ENCODE peak calls at places on chromosome 1, in nine cellular contexts. One of them, this sample, is unnamed.

GRCh38 chr1:39269349-39269748 is 64.9 kb downstream of the MACF1 start:
- DNase-seq in fibroblast of the aortic adventitia: no peak
- DNase-seq in fibroblast of mammary gland: no peak
- DNase-seq in kidney epithelial cell: no peak
- DNase-seq in ascending aorta: no peak
- DNase-seq in cardiac fibroblast: no peak
- DNase-seq in transverse colon: no peak
- DNase-seq in AG09309: no peak
- DNase-seq in hepatocyte: no peak
- DNase-seq in this sample: no peak

GRCh38 chr1:17239420-17239819 is 9.5 kb upstream of the PADI3 start:
- DNase-seq in hepatocyte: peak
- DNase-seq in cardiac fibroblast: peak
- DNase-seq in kidney epithelial cell: peak
- DNase-seq in fibroblast of the aortic adventitia: peak
- DNase-seq in AG09309: peak
- DNase-seq in ascending aorta: no peak
- DNase-seq in transverse colon: peak
- DNase-seq in fibroblast of mammary gland: peak
- DNase-seq in this sample: no peak

GRCh38 chr1:230124187-230125128 is 57.4 kb downstream of the GALNT2 start:
- DNase-seq in fibroblast of the aortic adventitia: no peak
- DNase-seq in fibroblast of mammary gland: peak
- DNase-seq in hepatocyte: no peak
- DNase-seq in kidney epithelial cell: no peak
- DNase-seq in AG09309: no peak
- DNase-seq in transverse colon: no peak
- DNase-seq in cardiac fibroblast: no peak
- DNase-seq in ascending aorta: no peak
- DNase-seq in this sample: no peak

GRCh38 chr1:15189692-15190321 is 36.3 kb downstream of the TMEM51 start:
- DNase-seq in transverse colon: no peak
- DNase-seq in AG09309: no peak
- DNase-seq in fibroblast of the aortic adventitia: no peak
- DNase-seq in cardiac fibroblast: no peak
- DNase-seq in ascending aorta: no peak
- DNase-seq in fibroblast of mammary gland: no peak
- DNase-seq in kidney epithelial cell: no peak
- DNase-seq in hepatocyte: peak
- DNase-seq in this sample: no peak

GRCh38 chr1:183227963-183228649 is 42.0 kb downstream of the LAMC2 start:
- DNase-seq in AG09309: no peak
- DNase-seq in cardiac fibroblast: peak
- DNase-seq in fibroblast of the aortic adventitia: peak
- DNase-seq in hepatocyte: peak
- DNase-seq in kidney epithelial cell: no peak
- DNase-seq in fibroblast of mammary gland: peak
- DNase-seq in ascending aorta: peak
- DNase-seq in transverse colon: peak
- DNase-seq in this sample: no peak

GRCh38 chr1:19765623-19766022 is 34.1 kb downstream of the TMCO4 start:
- DNase-seq in fibroblast of mammary gland: peak
- DNase-seq in fibroblast of the aortic adventitia: peak
- DNase-seq in cardiac fibroblast: peak
- DNase-seq in ascending aorta: peak
- DNase-seq in AG09309: peak
- DNase-seq in transverse colon: no peak
- DNase-seq in hepatocyte: peak
- DNase-seq in kidney epithelial cell: peak
- DNase-seq in this sample: no peak

GRCh38 chr1:65469889-65470340 is 49.4 kb downstream of the LEPR start:
- DNase-seq in fibroblast of mammary gland: no peak
- DNase-seq in ascending aorta: no peak
- DNase-seq in AG09309: no peak
- DNase-seq in fibroblast of the aortic adventitia: peak
- DNase-seq in transverse colon: no peak
- DNase-seq in kidney epithelial cell: no peak
- DNase-seq in hepatocyte: no peak
- DNase-seq in cardiac fibroblast: peak
- DNase-seq in this sample: no peak

GRCh38 chr1:156524481-156524869 is 23.9 kb upstream of the MEF2D start:
- DNase-seq in fibroblast of mammary gland: no peak
- DNase-seq in hepatocyte: no peak
- DNase-seq in fibroblast of the aortic adventitia: no peak
- DNase-seq in AG09309: no peak
- DNase-seq in kidney epithelial cell: no peak
- DNase-seq in cardiac fibroblast: no peak
- DNase-seq in transverse colon: no peak
- DNase-seq in ascending aorta: no peak
- DNase-seq in this sample: no peak

GRCh38 chr1:112457965-112458364 is 50.8 kb upstream of the WNT2B start:
- DNase-seq in AG09309: no peak
- DNase-seq in kidney epithelial cell: no peak
- DNase-seq in fibroblast of mammary gland: peak
- DNase-seq in cardiac fibroblast: peak
- DNase-seq in transverse colon: no peak
- DNase-seq in fibroblast of the aortic adventitia: peak
- DNase-seq in hepatocyte: no peak
- DNase-seq in ascending aorta: no peak
- DNase-seq in this sample: no peak

GRCh38 chr1:20552728-20553571 is 577 bp downstream of the FAM43B start:
- DNase-seq in fibroblast of mammary gland: peak
- DNase-seq in ascending aorta: no peak
- DNase-seq in hepatocyte: peak
- DNase-seq in transverse colon: no peak
- DNase-seq in kidney epithelial cell: no peak
- DNase-seq in fibroblast of the aortic adventitia: peak
- DNase-seq in cardiac fibroblast: peak
- DNase-seq in AG09309: no peak
- DNase-seq in this sample: no peak

GRCh38 chr1:27049607-27050006 is 37.0 kb upstream of the TENT5B start:
- DNase-seq in fibroblast of the aortic adventitia: no peak
- DNase-seq in ascending aorta: no peak
- DNase-seq in kidney epithelial cell: no peak
- DNase-seq in AG09309: no peak
- DNase-seq in transverse colon: no peak
- DNase-seq in fibroblast of mammary gland: no peak
- DNase-seq in cardiac fibroblast: no peak
- DNase-seq in hepatocyte: no peak
- DNase-seq in this sample: no peak

GRCh38 chr1:83900530-83900929 is 98.4 kb downstream of the TTLL7 start:
- DNase-seq in ascending aorta: no peak
- DNase-seq in kidney epithelial cell: no peak
- DNase-seq in cardiac fibroblast: peak
- DNase-seq in fibroblast of mammary gland: peak
- DNase-seq in transverse colon: no peak
- DNase-seq in fibroblast of the aortic adventitia: peak
- DNase-seq in AG09309: no peak
- DNase-seq in hepatocyte: no peak
- DNase-seq in this sample: no peak

GRCh38 chr1:147052677-147053076 is 114.6 kb downstream of the NBPF12 start:
- DNase-seq in ascending aorta: no peak
- DNase-seq in AG09309: no peak
- DNase-seq in kidney epithelial cell: no peak
- DNase-seq in cardiac fibroblast: no peak
- DNase-seq in hepatocyte: no peak
- DNase-seq in fibroblast of the aortic adventitia: no peak
- DNase-seq in transverse colon: no peak
- DNase-seq in fibroblast of mammary gland: no peak
- DNase-seq in this sample: no peak

GRCh38 chr1:162276493-162276892 is 100.2 kb downstream of the SPATA46 start:
- DNase-seq in transverse colon: no peak
- DNase-seq in fibroblast of mammary gland: peak
- DNase-seq in cardiac fibroblast: peak
- DNase-seq in fibroblast of the aortic adventitia: peak
- DNase-seq in ascending aorta: no peak
- DNase-seq in hepatocyte: peak
- DNase-seq in kidney epithelial cell: no peak
- DNase-seq in AG09309: no peak
- DNase-seq in this sample: no peak

GRCh38 chr1:53061859-53062714 is at the start of gene PODN:
- DNase-seq in hepatocyte: peak
- DNase-seq in transverse colon: no peak
- DNase-seq in ascending aorta: no peak
- DNase-seq in fibroblast of mammary gland: no peak
- DNase-seq in AG09309: no peak
- DNase-seq in cardiac fibroblast: peak
- DNase-seq in fibroblast of the aortic adventitia: peak
- DNase-seq in kidney epithelial cell: no peak
- DNase-seq in this sample: no peak

GRCh38 chr1:203536575-203536974 is 42.6 kb downstream of the OPTC start:
- DNase-seq in kidney epithelial cell: no peak
- DNase-seq in hepatocyte: no peak
- DNase-seq in ascending aorta: no peak
- DNase-seq in transverse colon: no peak
- DNase-seq in fibroblast of the aortic adventitia: peak
- DNase-seq in cardiac fibroblast: peak
- DNase-seq in AG09309: no peak
- DNase-seq in fibroblast of mammary gland: peak
- DNase-seq in this sample: no peak

GRCh38 chr1:56901720-56902119 is 47.1 kb downstream of the C8A start:
- DNase-seq in ascending aorta: no peak
- DNase-seq in fibroblast of mammary gland: peak
- DNase-seq in kidney epithelial cell: no peak
- DNase-seq in fibroblast of the aortic adventitia: peak
- DNase-seq in cardiac fibroblast: peak
- DNase-seq in AG09309: no peak
- DNase-seq in hepatocyte: peak
- DNase-seq in transverse colon: no peak
- DNase-seq in this sample: no peak

DNA sequence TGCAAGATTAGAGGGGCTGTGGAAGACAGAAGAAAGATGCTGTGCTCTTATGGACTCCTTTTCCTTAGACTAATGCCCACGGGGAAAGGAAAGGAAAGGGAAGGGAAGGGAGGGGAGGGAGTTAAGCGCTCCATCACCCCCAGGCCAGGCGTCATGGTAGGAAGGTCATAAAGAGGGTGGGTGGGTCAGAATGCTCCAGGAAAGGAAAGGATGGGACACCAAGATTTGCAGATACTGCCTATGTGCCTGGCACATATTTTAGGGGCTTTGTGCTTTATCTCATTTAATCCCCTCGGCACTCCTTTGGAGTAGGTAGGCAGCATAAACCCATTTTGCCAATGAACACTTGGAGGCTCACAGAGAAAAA is 41.4 kb downstream of the MAB21L3 start:
- DNase-seq in fibroblast of mammary gland: no peak
- DNase-seq in AG09309: no peak
- DNase-seq in transverse colon: no peak
- DNase-seq in hepatocyte: no peak
- DNase-seq in kidney epithelial cell: no peak
- DNase-seq in ascending aorta: no peak
- DNase-seq in fibroblast of the aortic adventitia: no peak
- DNase-seq in cardiac fibroblast: no peak
- DNase-seq in this sample: no peak
- H3K4me3 ChIP-seq in fibroblast of mammary gland: peak
- H3K4me3 ChIP-seq in AG09309: peak
- H3K4me3 ChIP-seq in transverse colon: peak
- H3K4me3 ChIP-seq in hepatocyte: peak
- H3K4me3 ChIP-seq in kidney epithelial cell: peak
- H3K4me3 ChIP-seq in ascending aorta: no peak
- H3K4me3 ChIP-seq in fibroblast of the aortic adventitia: peak
- H3K4me3 ChIP-seq in cardiac fibroblast: peak
- H3K4me3 ChIP-seq in this sample: no peak

DNA sequence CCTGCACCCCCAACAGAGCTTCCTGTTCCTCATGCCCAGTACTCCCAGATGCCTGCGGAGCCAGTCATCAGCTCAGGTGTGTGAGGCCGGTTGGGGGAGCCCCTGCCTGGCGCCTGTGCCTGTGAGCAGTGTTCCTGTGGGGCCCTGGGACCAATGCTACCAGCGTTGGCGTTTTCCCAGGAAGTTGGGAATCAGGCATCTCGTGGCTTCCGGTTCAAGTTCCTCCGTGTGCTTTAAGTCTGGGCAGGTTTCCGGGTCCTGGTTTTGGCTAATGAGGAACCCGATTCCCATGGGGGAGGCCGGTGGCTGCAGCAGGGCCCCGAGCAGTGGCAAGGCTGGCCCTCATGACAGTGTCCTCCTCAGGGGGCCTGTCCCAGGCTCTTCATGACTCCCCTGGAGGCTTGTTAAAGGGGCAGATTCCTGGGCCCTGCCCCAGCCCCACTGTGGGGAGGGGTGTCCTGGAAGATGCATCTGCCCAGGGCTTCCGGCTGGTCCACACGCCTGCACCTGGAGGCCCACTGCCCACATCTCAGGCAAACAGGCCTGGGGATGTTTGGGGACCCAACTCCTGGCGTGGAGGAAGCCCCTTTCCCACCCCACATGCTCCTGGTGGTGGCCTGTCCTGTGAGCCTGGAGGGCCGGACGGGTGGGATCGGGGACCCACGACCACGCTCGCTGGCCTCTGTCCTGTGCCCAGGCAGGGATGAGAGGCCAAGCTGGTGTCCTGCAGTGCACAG is 26.2 kb downstream of the TP73 start:
- DNase-seq in cardiac fibroblast: no peak
- DNase-seq in hepatocyte: no peak
- DNase-seq in transverse colon: no peak
- DNase-seq in kidney epithelial cell: no peak
- DNase-seq in ascending aorta: no peak
- DNase-seq in fibroblast of mammary gland: no peak
- DNase-seq in AG09309: no peak
- DNase-seq in fibroblast of the aortic adventitia: no peak
- DNase-seq in this sample: no peak
- H3K4me3 ChIP-seq in cardiac fibroblast: no peak
- H3K4me3 ChIP-seq in hepatocyte: no peak
- H3K4me3 ChIP-seq in transverse colon: no peak
- H3K4me3 ChIP-seq in kidney epithelial cell: no peak
- H3K4me3 ChIP-seq in ascending aorta: no peak
- H3K4me3 ChIP-seq in fibroblast of mammary gland: no peak
- H3K4me3 ChIP-seq in AG09309: no peak
- H3K4me3 ChIP-seq in fibroblast of the aortic adventitia: no peak
- H3K4me3 ChIP-seq in this sample: no peak

GRCh38 chr1:154301582-154301981 is 19.3 kb upstream of the AQP10 start:
- DNase-seq in AG09309: no peak
- DNase-seq in cardiac fibroblast: no peak
- DNase-seq in ascending aorta: no peak
- DNase-seq in kidney epithelial cell: no peak
- DNase-seq in fibroblast of the aortic adventitia: no peak
- DNase-seq in transverse colon: no peak
- DNase-seq in hepatocyte: no peak
- DNase-seq in fibroblast of mammary gland: no peak
- DNase-seq in this sample: no peak

GRCh38 chr1:154306151-154306550 is 14.7 kb upstream of the AQP10 start:
- DNase-seq in cardiac fibroblast: peak
- DNase-seq in fibroblast of mammary gland: no peak
- DNase-seq in transverse colon: no peak
- DNase-seq in ascending aorta: no peak
- DNase-seq in fibroblast of the aortic adventitia: peak
- DNase-seq in AG09309: no peak
- DNase-seq in hepatocyte: no peak
- DNase-seq in kidney epithelial cell: no peak
- DNase-seq in this sample: no peak

GRCh38 chr1:154304664-154305337 is 16.1 kb upstream of the AQP10 start:
- DNase-seq in cardiac fibroblast: no peak
- DNase-seq in fibroblast of the aortic adventitia: peak
- DNase-seq in fibroblast of mammary gland: peak
- DNase-seq in ascending aorta: no peak
- DNase-seq in AG09309: no peak
- DNase-seq in transverse colon: no peak
- DNase-seq in kidney epithelial cell: no peak
- DNase-seq in hepatocyte: no peak
- DNase-seq in this sample: no peak
- H3K4me3 ChIP-seq in cardiac fibroblast: no peak
- H3K4me3 ChIP-seq in fibroblast of the aortic adventitia: no peak
- H3K4me3 ChIP-seq in fibroblast of mammary gland: no peak
- H3K4me3 ChIP-seq in ascending aorta: no peak
- H3K4me3 ChIP-seq in AG09309: no peak
- H3K4me3 ChIP-seq in transverse colon: no peak
- H3K4me3 ChIP-seq in kidney epithelial cell: no peak
- H3K4me3 ChIP-seq in hepatocyte: no peak
- H3K4me3 ChIP-seq in this sample: no peak

GRCh38 chr1:107545056-107545597 is 404.3 kb downstream of the NTNG1 start:
- DNase-seq in kidney epithelial cell: no peak
- DNase-seq in fibroblast of mammary gland: no peak
- DNase-seq in AG09309: no peak
- DNase-seq in ascending aorta: no peak
- DNase-seq in fibroblast of the aortic adventitia: no peak
- DNase-seq in cardiac fibroblast: no peak
- DNase-seq in hepatocyte: no peak
- DNase-seq in transverse colon: no peak
- DNase-seq in this sample: no peak
- H3K4me3 ChIP-seq in kidney epithelial cell: no peak
- H3K4me3 ChIP-seq in fibroblast of mammary gland: no peak
- H3K4me3 ChIP-seq in AG09309: no peak
- H3K4me3 ChIP-seq in ascending aorta: no peak
- H3K4me3 ChIP-seq in fibroblast of the aortic adventitia: no peak
- H3K4me3 ChIP-seq in cardiac fibroblast: no peak
- H3K4me3 ChIP-seq in hepatocyte: no peak
- H3K4me3 ChIP-seq in transverse colon: no peak
- H3K4me3 ChIP-seq in this sample: no peak

This sample was measured in left lung.